ENCODE peak calls at places on chromosomes 13 and 19, in four cellular contexts. M, C, T and A are unnamed samples.

GRCh38 chr13:20902438-20903163 is at the start of gene XPO4:
- DNase-seq in M (peak), C (peak), T (peak), A (peak)

GRCh38 chr19:41362143-41362847 is 1.7 kb downstream of the B9D2 start:
- DNase-seq in M (no peak), C (no peak), T (no peak), A (no peak)

GRCh38 chr19:50739841-50740426 is 16.8 kb downstream of the CLEC11A start:
- DNase-seq in M (no peak), C (no peak), T (no peak), A (no peak)

GRCh38 chr19:34345934-34346333 is 19.1 kb upstream of the GPI start:
- DNase-seq in M (peak), C (peak), T (peak), A (peak)

GRCh38 chr19:46015080-46015960 is 7.5 kb downstream of the PGLYRP1 start:
- DNase-seq in M (no peak), C (peak), T (peak), A (peak)

GRCh38 chr19:1789282-1790020 is 22.6 kb downstream of the ATP8B3 start:
- DNase-seq in M (no peak), C (no peak), T (no peak), A (no peak)

GRCh38 chr13:113209336-113209879 is at the start of gene CUL4A:
- DNase-seq in M (peak), C (no peak), T (peak), A (peak)

GRCh38 chr13:75505327-75505726 is 23.4 kb upstream of the TBC1D4 start:
- DNase-seq in M (no peak), C (no peak), T (no peak), A (no peak)

GRCh38 chr13:27997904-27998522 is 9.5 kb upstream of the URAD start:
- DNase-seq in M (peak), C (no peak), T (peak), A (no peak)

GRCh38 chr13:113928701-113929627 is 44.9 kb downstream of the C13orf46 start:
- DNase-seq in M (no peak), C (peak), T (no peak), A (no peak)

GRCh38 chr13:78487707-78488106 is 115.6 kb downstream of the POU4F1 start:
- DNase-seq in M (no peak), C (no peak), T (no peak), A (no peak)

GRCh38 chr19:46469541-46470185 is 1.7 kb downstream of the PNMA8A start:
- DNase-seq in M (no peak), C (no peak), T (no peak), A (no peak)

GRCh38 chr19:45667620-45668341 is at the start of gene GIPR:
- DNase-seq in M (peak), C (no peak), T (peak), A (peak)

GRCh38 chr19:1438933-1439358 is 750 bp downstream of the RPS15 start:
- DNase-seq in M (no peak), C (no peak), T (no peak), A (no peak)

GRCh38 chr13:111048387-111048786 is 66.7 kb upstream of the ARHGEF7 start:
- DNase-seq in M (no peak), C (no peak), T (no peak), A (no peak)

GRCh38 chr13:111050539-111050879 is 64.6 kb upstream of the ARHGEF7 start:
- DNase-seq in M (no peak), C (no peak), T (no peak), A (no peak)

GRCh38 chr13:111051041-111051440 is 64.1 kb upstream of the ARHGEF7 start:
- DNase-seq in M (no peak), C (no peak), T (no peak), A (no peak)

GRCh38 chr13:111051656-111052232 is 63.4 kb upstream of the ARHGEF7 start:
- DNase-seq in M (no peak), C (no peak), T (no peak), A (no peak)

GRCh38 chr13:111049791-111050538 is 65.1 kb upstream of the ARHGEF7 start:
- DNase-seq in M (no peak), C (no peak), T (no peak), A (no peak)
- TF ChIP-seq CTCF in M (peak), C (no peak), T (no peak), A (peak)

DNA sequence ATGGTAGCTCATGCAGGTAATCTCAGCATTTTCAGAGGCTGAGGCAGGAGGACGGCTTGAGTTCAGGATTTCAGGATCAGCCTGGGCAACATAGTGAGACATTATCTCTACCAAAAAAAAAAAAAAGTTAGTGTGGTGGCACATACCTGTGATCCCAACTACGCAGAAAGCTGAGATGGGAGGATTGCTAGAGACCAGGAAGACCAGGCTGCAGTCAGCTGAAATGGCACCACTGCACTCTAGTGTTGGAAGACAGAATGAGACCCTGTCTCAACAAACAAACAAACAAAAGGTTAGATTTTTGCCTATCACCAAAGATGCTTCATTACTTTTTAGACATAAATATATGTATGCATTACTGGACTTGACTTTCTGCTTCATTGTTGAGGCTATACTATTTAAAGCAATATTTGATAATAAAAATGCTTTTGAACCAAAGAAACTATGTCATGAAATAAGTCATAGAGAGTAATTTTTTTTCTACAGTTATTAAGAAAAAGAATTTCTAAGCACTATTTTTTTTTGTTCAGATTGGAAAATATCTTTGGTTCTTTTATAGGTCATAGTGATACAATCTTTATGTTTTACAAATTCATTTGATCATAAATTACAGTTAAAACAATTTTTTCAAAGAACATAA is 1180.1 kb upstream of the ATXN8OS start:
- DNase-seq in M (peak), C (no peak), T (no peak), A (no peak)
- TF ChIP-seq CTCF in M (peak), C (no peak), T (no peak), A (peak)

GRCh38 chr13:43988302-43988701 is 108.6 kb downstream of the LACC1 start:
- DNase-seq in M (no peak), C (no peak), T (no peak), A (no peak)

GRCh38 chr13:43986395-43986794 is 106.7 kb downstream of the LACC1 start:
- DNase-seq in M (no peak), C (no peak), T (no peak), A (no peak)

GRCh38 chr13:43983373-43983772 is 103.7 kb downstream of the LACC1 start:
- DNase-seq in M (no peak), C (no peak), T (no peak), A (no peak)

GRCh38 chr13:43984292-43984691 is 104.6 kb downstream of the LACC1 start:
- DNase-seq in M (no peak), C (no peak), T (no peak), A (no peak)

DNA sequence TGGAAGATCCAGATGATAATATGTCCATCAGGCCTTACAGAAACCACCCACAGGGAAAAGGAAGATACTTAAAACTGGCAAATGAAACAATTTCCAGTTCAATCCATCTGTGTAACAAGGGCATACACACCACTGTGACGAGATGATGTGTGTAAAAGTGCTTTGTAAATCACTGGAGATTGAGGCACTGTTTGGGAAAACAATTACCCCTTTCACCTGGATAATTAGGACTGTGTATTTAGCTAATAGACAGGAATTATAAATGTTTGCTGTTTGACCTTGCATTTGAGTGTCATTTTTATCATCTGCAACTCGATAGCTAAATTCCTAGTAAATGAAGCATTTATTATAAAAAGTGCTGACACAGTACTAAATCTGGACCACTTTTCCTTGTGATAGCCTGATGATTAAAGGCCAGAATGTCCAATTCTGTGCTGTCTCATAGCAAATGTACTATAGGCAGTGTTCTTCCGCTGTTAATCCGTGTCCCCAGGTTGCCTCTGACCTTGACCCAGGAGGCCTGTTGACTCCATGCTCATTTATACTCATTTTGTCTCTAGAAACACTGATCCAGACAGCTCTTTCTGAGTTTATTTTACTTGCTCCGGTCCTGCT is 105.8 kb downstream of the LACC1 start:
- DNase-seq in M (no peak), C (no peak), T (no peak), A (no peak)
- TF ChIP-seq CTCF in M (no peak), C (no peak), T (no peak), A (no peak)

DNA sequence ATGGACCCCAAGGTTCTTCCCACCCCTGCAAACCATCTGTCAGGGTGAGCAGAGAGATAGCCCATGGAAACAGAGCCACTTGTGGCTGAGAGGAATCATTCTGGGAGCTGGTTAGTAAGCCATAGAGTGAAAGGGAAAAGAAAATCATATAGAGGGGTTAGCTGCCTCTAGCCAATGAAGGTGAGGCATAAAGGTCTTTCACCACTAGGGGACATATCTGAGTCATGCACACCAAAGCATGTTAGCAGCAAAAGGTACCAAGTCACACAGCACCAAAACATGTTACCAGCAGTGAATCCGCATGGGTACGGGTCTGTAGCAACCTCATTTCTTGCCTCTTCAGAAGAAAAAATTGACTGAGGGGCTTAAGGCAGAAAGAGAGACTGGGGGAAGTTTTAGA is 76.7 kb upstream of the ZNF43 start:
- DNase-seq in M (no peak), C (no peak), T (no peak), A (no peak)
- TF ChIP-seq CTCF in M (no peak), C (no peak), T (no peak), A (no peak)

DNA sequence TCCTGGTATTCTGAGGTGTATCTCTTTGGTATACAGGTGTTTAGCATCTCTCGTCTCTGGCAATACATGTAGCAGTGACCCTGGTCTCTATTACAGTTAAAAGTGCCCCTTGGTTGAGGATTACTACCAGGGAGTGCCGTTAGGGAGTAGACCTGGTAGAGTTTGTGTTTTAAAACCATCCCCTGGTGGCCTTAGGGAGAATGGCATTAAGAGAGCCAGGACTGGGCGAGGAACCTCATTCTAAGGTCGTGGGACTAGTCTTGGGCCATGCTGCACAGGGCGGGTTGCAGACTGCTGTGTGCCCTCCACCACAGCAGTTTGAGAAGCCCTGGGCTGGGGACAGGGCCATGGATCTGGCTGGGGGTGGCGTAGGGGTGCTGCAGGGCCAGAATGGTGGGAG is 35.0 kb downstream of the B3GLCT start:
- DNase-seq in M (peak), C (no peak), T (no peak), A (no peak)
- TF ChIP-seq CTCF in M (no peak), C (no peak), T (no peak), A (peak)

GRCh38 chr19:3674784-3675183 is 25.5 kb downstream of the PIP5K1C start:
- DNase-seq in M (no peak), C (no peak), T (no peak), A (no peak)

GRCh38 chr19:3671680-3672574 is 28.3 kb downstream of the PIP5K1C start:
- DNase-seq in M (no peak), C (no peak), T (peak), A (no peak)

GRCh38 chr19:3672575-3672948 is 27.7 kb downstream of the PIP5K1C start:
- DNase-seq in M (no peak), C (no peak), T (no peak), A (no peak)

GRCh38 chr19:3673506-3674439 is 26.5 kb downstream of the PIP5K1C start:
- DNase-seq in M (no peak), C (no peak), T (no peak), A (no peak)

GRCh38 chr19:3672993-3673392 is 27.3 kb downstream of the PIP5K1C start:
- DNase-seq in M (no peak), C (no peak), T (no peak), A (no peak)
- TF ChIP-seq CTCF in M (no peak), C (no peak), T (no peak), A (no peak)

DNA sequence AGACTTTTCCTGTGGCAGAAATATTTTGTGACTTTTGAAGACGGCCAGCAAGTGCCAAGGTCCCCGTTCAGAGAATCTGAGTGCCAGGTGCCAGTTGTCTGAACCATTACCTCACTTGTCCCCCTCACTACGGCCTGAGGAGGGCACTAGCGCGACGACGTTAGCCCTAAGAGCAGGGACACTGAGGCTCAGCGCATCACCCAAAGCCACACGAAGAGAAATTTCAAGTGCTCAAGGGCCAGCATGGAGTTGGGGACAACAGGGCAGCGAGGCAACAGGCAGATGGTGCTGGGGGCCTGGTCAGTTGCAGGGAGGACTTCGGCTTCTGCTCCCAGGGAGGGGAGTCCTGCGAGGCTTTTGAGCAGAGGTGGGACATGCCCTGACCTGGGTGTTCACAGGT is 9.5 kb upstream of the TYK2 start:
- DNase-seq in M (no peak), C (no peak), T (no peak), A (no peak)
- TF ChIP-seq CTCF in M (peak), C (no peak), T (no peak), A (peak)